ENCODE peak calls at places on chromosomes 3 and 15, in eight cellular contexts. V is uterus, O is suprapubic skin, X is sigmoid colon, T is heart left ventricle, E is stomach, P is testis, R is endothelial cell of umbilical vein. C is an unnamed sample.

GRCh38 chr3:16103472-16103871 is 71.0 kb upstream of the GALNT15 start:
- DNase-seq in V (no peak), O (no peak), X (peak; percentile 72), T (no peak), E (no peak), P (no peak), R (no peak), C (no peak)

GRCh38 chr3:15206662-15207576 is 873 bp downstream of the CAPN7 start:
- DNase-seq in V (peak; percentile 33), O (no peak), X (peak; percentile 74), T (no peak), E (peak; percentile 32), P (peak; percentile 55), R (peak; percentile 78), C (peak; percentile 32)

GRCh38 chr15:96345560-96346389 is 15.3 kb downstream of the NR2F2 start:
- DNase-seq in V (peak; percentile 86), O (peak; percentile 85), X (peak; percentile 89), T (peak; percentile 81), E (peak; percentile 72), P (peak; percentile 86), R (peak; percentile 86), C (no peak)

GRCh38 chr3:46992231-46992630 is 12.8 kb downstream of the NBEAL2 start:
- DNase-seq in V (no peak), O (no peak), X (no peak), T (no peak), E (no peak), P (no peak), R (no peak), C (no peak)

GRCh38 chr3:98897701-98898100 is 3.8 kb downstream of the DCBLD2 start:
- DNase-seq in V (no peak), O (no peak), X (no peak), T (no peak), E (no peak), P (no peak), R (no peak), C (no peak)

GRCh38 chr3:115804722-115805121 is 181.4 kb downstream of the GAP43 start:
- DNase-seq in V (no peak), O (no peak), X (no peak), T (no peak), E (no peak), P (no peak), R (peak; percentile 6), C (no peak)

GRCh38 chr15:61828860-61829513 is 231.3 kb downstream of the VPS13C start:
- DNase-seq in V (peak; percentile 38), O (no peak), X (no peak), T (no peak), E (no peak), P (no peak), R (no peak), C (no peak)

GRCh38 chr3:10926831-10927521 is 65.6 kb upstream of the SLC6A1 start:
- DNase-seq in V (no peak), O (peak; percentile 67), X (no peak), T (no peak), E (no peak), P (no peak), R (peak; percentile 23), C (no peak)

GRCh38 chr3:122668930-122669730 is 11.5 kb upstream of the PARP14 start:
- DNase-seq in V (no peak), O (no peak), X (no peak), T (no peak), E (no peak), P (no peak), R (no peak), C (peak; percentile 44)

GRCh38 chr3:38473229-38473628 is 19.5 kb downstream of the ACVR2B start:
- DNase-seq in V (no peak), O (no peak), X (no peak), T (no peak), E (no peak), P (no peak), R (no peak), C (no peak)

GRCh38 chr15:80946576-80946975 is 43.0 kb downstream of the MESD start:
- DNase-seq in V (no peak), O (peak; percentile 34), X (no peak), T (no peak), E (no peak), P (no peak), R (no peak), C (no peak)

GRCh38 chr15:80951941-80952340 is 37.7 kb downstream of the MESD start:
- DNase-seq in V (no peak), O (peak; percentile 56), X (no peak), T (no peak), E (no peak), P (no peak), R (no peak), C (no peak)

GRCh38 chr15:80948651-80949292 is 40.8 kb downstream of the MESD start:
- DNase-seq in V (no peak), O (peak; percentile 50), X (no peak), T (no peak), E (no peak), P (no peak), R (no peak), C (no peak)

GRCh38 chr15:80950291-80951078 is 39.1 kb downstream of the MESD start:
- DNase-seq in V (no peak), O (peak; percentile 52), X (no peak), T (no peak), E (no peak), P (no peak), R (no peak), C (no peak)

DNA sequence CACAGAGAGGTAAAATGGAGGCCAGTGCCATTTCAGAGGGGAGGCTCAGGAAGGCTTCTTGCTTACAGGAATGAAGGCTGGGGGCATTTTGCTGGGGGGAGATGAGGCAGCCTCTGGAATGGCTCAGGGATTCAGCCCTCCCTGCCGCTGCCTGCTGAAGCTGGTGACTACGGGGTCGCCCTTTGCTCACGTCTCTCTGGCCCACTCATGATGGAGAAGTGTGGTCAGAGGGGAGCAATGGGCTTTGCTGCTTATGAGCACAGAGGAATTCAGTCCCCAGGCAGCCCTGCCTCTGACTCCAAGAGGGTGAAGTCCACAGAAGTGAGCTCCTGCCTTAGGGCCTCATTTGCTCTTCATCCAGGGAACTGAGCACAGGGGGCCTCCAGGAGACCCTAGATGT is 39.9 kb downstream of the MESD start:
- DNase-seq in V (no peak), O (peak; percentile 65), X (no peak), T (no peak), E (no peak), P (no peak), R (no peak), C (no peak)
- H3K36me3 ChIP-seq in V (no peaks in the 10 kb centered on the region), O (peaks cover 67% of the 10 kb centered on the region), X (peaks cover 44% of the 10 kb centered on the region), T (peaks cover 63% of the 10 kb centered on the region), E (peaks cover 24% of the 10 kb centered on the region), P (no peaks in the 10 kb centered on the region), R (no peaks in the 10 kb centered on the region), C (no peaks in the 10 kb centered on the region)

GRCh38 chr3:86702381-86702958 is 288.5 kb downstream of the VGLL3 start:
- DNase-seq in V (no peak), O (no peak), X (no peak), T (no peak), E (no peak), P (no peak), R (peak; percentile 1), C (no peak)
- TF ChIP-seq CTCF in V (no peak), O (no peak), X (no peak), T (peak; percentile 33), E (no peak), P (no peak), R (peak; percentile 21), C (peak; percentile 50)

DNA sequence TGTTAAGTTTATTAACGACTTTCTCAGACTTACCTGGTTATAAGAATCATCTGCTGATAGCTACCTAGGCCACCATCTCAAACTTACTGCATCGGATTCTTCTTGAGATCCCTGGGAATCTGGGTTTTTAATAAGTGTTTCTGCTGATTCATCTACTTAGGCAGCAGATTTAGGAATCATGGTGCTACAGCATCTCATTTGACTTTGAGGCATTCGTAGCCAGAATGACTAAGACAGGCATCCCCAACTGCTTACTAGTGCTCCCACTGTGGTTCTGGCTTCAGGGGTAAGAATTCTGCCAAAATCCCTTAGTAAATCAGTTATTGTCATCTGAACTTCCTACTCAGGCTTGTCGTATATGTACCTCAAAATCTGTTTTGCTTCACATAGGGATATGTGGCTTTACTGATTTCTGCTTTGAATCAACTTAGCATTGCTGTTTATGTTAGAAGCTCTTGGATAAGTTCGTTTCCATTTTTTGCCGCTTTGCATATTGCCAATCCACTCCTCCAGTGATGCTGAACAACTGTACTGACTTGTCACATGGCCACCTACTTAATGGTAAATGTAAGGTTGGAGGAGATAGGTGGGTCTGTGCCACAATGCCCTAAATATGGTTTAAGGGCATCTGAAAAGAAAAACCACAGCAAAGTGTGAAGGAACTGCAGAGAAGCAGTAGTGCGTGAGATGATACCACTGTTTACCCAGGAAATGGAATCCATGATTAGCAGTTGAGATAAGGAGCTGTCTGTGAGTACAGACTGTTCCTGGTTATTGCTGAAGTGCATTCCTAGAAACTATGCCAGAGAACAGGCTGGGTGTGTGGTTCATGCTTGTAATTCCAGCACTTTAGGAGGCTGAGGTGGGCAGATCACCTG is 60.3 kb downstream of the MAP6D1 start:
- DNase-seq in V (no peak), O (no peak), X (no peak), T (no peak), E (no peak), P (no peak), R (peak; percentile 29), C (peak; percentile 56)
- H3K36me3 ChIP-seq in V (no peaks in the 10 kb centered on the region), O (peaks cover 44% of the 10 kb centered on the region), X (peaks cover 12% of the 10 kb centered on the region), T (peaks cover 35% of the 10 kb centered on the region), E (peaks cover 13% of the 10 kb centered on the region), P (no peaks in the 10 kb centered on the region), R (peaks cover 8% of the 10 kb centered on the region), C (peaks cover 4% of the 10 kb centered on the region)

GRCh38 chr3:148233403-148233802 is 464.3 kb upstream of the AGTR1 start:
- DNase-seq in V (no peak), O (no peak), X (no peak), T (no peak), E (no peak), P (no peak), R (no peak), C (no peak)

GRCh38 chr3:148238421-148238821 is 459.3 kb upstream of the AGTR1 start:
- DNase-seq in V (no peak), O (no peak), X (no peak), T (no peak), E (no peak), P (no peak), R (no peak), C (no peak)

GRCh38 chr3:148232409-148232808 is 465.3 kb upstream of the AGTR1 start:
- DNase-seq in V (no peak), O (no peak), X (no peak), T (no peak), E (no peak), P (no peak), R (no peak), C (no peak)

GRCh38 chr3:148240351-148240750 is 457.4 kb upstream of the AGTR1 start:
- DNase-seq in V (no peak), O (no peak), X (no peak), T (no peak), E (no peak), P (no peak), R (no peak), C (no peak)

GRCh38 chr3:148235566-148235965 is 462.1 kb upstream of the AGTR1 start:
- DNase-seq in V (no peak), O (no peak), X (no peak), T (no peak), E (no peak), P (peak; percentile 64), R (no peak), C (no peak)
- TF ChIP-seq CTCF in V (no peak), O (no peak), X (no peak), T (no peak), E (no peak), P (no peak), R (no peak), C (no peak)